ENCODE peak calls at places on chromosomes 1 and 21, in ten cellular contexts. One of them, this sample, is unnamed.

GRCh38 chr1:3883194-3883920 is 16.7 kb downstream of the C1orf174 start:
- DNase-seq in body of pancreas: no peak
- DNase-seq in A549: no peak
- DNase-seq in hepatocyte: no peak
- DNase-seq in sigmoid colon: no peak
- DNase-seq in prostate gland: no peak
- DNase-seq in Peyer's patch: no peak
- DNase-seq in stomach: no peak
- DNase-seq in tibial nerve: no peak
- DNase-seq in PC-3: no peak
- DNase-seq in this sample: no peak

GRCh38 chr21:45130324-45130774 is 56.0 kb downstream of the ADARB1 start:
- DNase-seq in body of pancreas: no peak
- DNase-seq in Peyer's patch: no peak
- DNase-seq in PC-3: peak; percentile 86
- DNase-seq in A549: peak; percentile 18
- DNase-seq in sigmoid colon: peak; percentile 85
- DNase-seq in hepatocyte: peak; percentile 43
- DNase-seq in stomach: no peak
- DNase-seq in tibial nerve: no peak
- DNase-seq in prostate gland: no peak
- DNase-seq in this sample: no peak

GRCh38 chr1:95326023-95326422 is 92.0 kb downstream of the RWDD3 start:
- DNase-seq in tibial nerve: no peak
- DNase-seq in body of pancreas: no peak
- DNase-seq in A549: no peak
- DNase-seq in stomach: no peak
- DNase-seq in hepatocyte: no peak
- DNase-seq in Peyer's patch: no peak
- DNase-seq in PC-3: no peak
- DNase-seq in prostate gland: no peak
- DNase-seq in sigmoid colon: no peak
- DNase-seq in this sample: no peak

GRCh38 chr1:51276286-51276685 is 40.2 kb downstream of the RNF11 start:
- DNase-seq in stomach: no peak
- DNase-seq in sigmoid colon: no peak
- DNase-seq in hepatocyte: no peak
- DNase-seq in PC-3: no peak
- DNase-seq in body of pancreas: no peak
- DNase-seq in A549: no peak
- DNase-seq in Peyer's patch: no peak
- DNase-seq in tibial nerve: no peak
- DNase-seq in prostate gland: no peak
- DNase-seq in this sample: no peak

GRCh38 chr1:233368106-233368783 is 40.7 kb downstream of the MAP3K21 start:
- DNase-seq in Peyer's patch: no peak
- DNase-seq in hepatocyte: no peak
- DNase-seq in tibial nerve: no peak
- DNase-seq in A549: no peak
- DNase-seq in PC-3: peak; percentile 26
- DNase-seq in prostate gland: no peak
- DNase-seq in stomach: no peak
- DNase-seq in body of pancreas: no peak
- DNase-seq in sigmoid colon: no peak
- DNase-seq in this sample: no peak

GRCh38 chr1:192763756-192764155 is 45.1 kb upstream of the RGS2 start:
- DNase-seq in sigmoid colon: no peak
- DNase-seq in hepatocyte: no peak
- DNase-seq in PC-3: peak; percentile 3
- DNase-seq in prostate gland: no peak
- DNase-seq in stomach: no peak
- DNase-seq in Peyer's patch: no peak
- DNase-seq in body of pancreas: no peak
- DNase-seq in tibial nerve: no peak
- DNase-seq in A549: no peak
- DNase-seq in this sample: no peak

GRCh38 chr1:80365634-80366033 is 1359.1 kb upstream of the ADGRL4 start:
- DNase-seq in sigmoid colon: no peak
- DNase-seq in prostate gland: no peak
- DNase-seq in PC-3: no peak
- DNase-seq in tibial nerve: no peak
- DNase-seq in hepatocyte: no peak
- DNase-seq in Peyer's patch: no peak
- DNase-seq in A549: no peak
- DNase-seq in stomach: no peak
- DNase-seq in body of pancreas: no peak
- DNase-seq in this sample: no peak

GRCh38 chr1:15357808-15358207 is 51.9 kb upstream of the EFHD2 start:
- DNase-seq in A549: no peak
- DNase-seq in PC-3: no peak
- DNase-seq in tibial nerve: no peak
- DNase-seq in prostate gland: no peak
- DNase-seq in hepatocyte: no peak
- DNase-seq in stomach: no peak
- DNase-seq in Peyer's patch: no peak
- DNase-seq in body of pancreas: no peak
- DNase-seq in sigmoid colon: no peak
- DNase-seq in this sample: no peak

GRCh38 chr21:25396135-25396711 is 211.1 kb downstream of the MRPL39 start:
- DNase-seq in PC-3: no peak
- DNase-seq in A549: no peak
- DNase-seq in sigmoid colon: no peak
- DNase-seq in hepatocyte: no peak
- DNase-seq in stomach: no peak
- DNase-seq in Peyer's patch: no peak
- DNase-seq in body of pancreas: no peak
- DNase-seq in prostate gland: no peak
- DNase-seq in tibial nerve: no peak
- DNase-seq in this sample: no peak

GRCh38 chr1:38060557-38060956 is 14.0 kb upstream of the POU3F1 start:
- DNase-seq in stomach: no peak
- DNase-seq in tibial nerve: no peak
- DNase-seq in hepatocyte: no peak
- DNase-seq in A549: no peak
- DNase-seq in PC-3: no peak
- DNase-seq in body of pancreas: no peak
- DNase-seq in Peyer's patch: no peak
- DNase-seq in sigmoid colon: no peak
- DNase-seq in prostate gland: no peak
- DNase-seq in this sample: no peak
- H3K4me1 ChIP-seq in stomach: no peaks in the 10 kb centered on the region
- H3K4me1 ChIP-seq in tibial nerve: peaks cover 13% of the 10 kb centered on the region
- H3K4me1 ChIP-seq in hepatocyte: no peaks in the 10 kb centered on the region
- H3K4me1 ChIP-seq in A549: no peaks in the 10 kb centered on the region
- H3K4me1 ChIP-seq in PC-3: peaks cover 5% of the 10 kb centered on the region
- H3K4me1 ChIP-seq in body of pancreas: peaks cover 6% of the 10 kb centered on the region
- H3K4me1 ChIP-seq in Peyer's patch: no peaks in the 10 kb centered on the region
- H3K4me1 ChIP-seq in sigmoid colon: no peaks in the 10 kb centered on the region
- H3K4me1 ChIP-seq in prostate gland: no peaks in the 10 kb centered on the region
- H3K4me1 ChIP-seq in this sample: no peaks in the 10 kb centered on the region

GRCh38 chr21:23131177-23131576 is 2133.0 kb downstream of the NCAM2 start:
- DNase-seq in Peyer's patch: no peak
- DNase-seq in stomach: no peak
- DNase-seq in tibial nerve: no peak
- DNase-seq in prostate gland: no peak
- DNase-seq in PC-3: peak; percentile 45
- DNase-seq in A549: no peak
- DNase-seq in hepatocyte: no peak
- DNase-seq in body of pancreas: no peak
- DNase-seq in sigmoid colon: no peak
- DNase-seq in this sample: no peak
- TF ChIP-seq CTCF in Peyer's patch: no peak
- TF ChIP-seq CTCF in stomach: no peak
- TF ChIP-seq CTCF in tibial nerve: no peak
- TF ChIP-seq CTCF in prostate gland: no peak
- TF ChIP-seq CTCF in PC-3: peak; percentile 67
- TF ChIP-seq CTCF in A549: no peak
- TF ChIP-seq CTCF in hepatocyte: peak; percentile 10
- TF ChIP-seq CTCF in body of pancreas: no peak
- TF ChIP-seq CTCF in sigmoid colon: no peak
- TF ChIP-seq CTCF in this sample: no peak

DNA sequence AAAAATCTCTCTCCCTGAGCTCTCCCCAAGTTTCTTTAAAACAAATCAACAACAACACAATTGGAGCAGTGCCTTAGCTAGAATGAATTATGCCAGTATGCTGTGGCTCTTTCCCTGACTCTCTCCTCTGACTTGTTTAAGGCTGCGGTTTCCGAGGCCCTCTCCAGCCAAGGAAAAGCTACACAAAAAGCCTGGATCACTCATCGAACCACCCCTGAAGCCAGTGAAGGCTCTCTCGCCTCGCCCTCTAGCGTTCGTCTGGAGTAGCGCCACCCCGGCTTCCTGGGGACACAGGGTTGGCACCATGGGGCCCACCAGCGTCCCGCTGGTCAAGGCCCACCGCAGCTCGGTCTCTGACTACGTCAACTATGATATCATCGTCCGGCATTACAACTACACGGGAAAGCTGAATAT is 1.9 kb downstream of the S1PR1 start:
- DNase-seq in A549: peak; percentile 55
- DNase-seq in prostate gland: peak; percentile 63
- DNase-seq in PC-3: peak; percentile 92
- DNase-seq in body of pancreas: peak; percentile 71
- DNase-seq in hepatocyte: peak; percentile 87
- DNase-seq in Peyer's patch: peak; percentile 92
- DNase-seq in tibial nerve: peak; percentile 70
- DNase-seq in sigmoid colon: peak; percentile 87
- DNase-seq in stomach: peak; percentile 84
- DNase-seq in this sample: peak; percentile 92
- H3K4me1 ChIP-seq in A549: peaks cover 12% of the 10 kb centered on the region
- H3K4me1 ChIP-seq in prostate gland: no peaks in the 10 kb centered on the region
- H3K4me1 ChIP-seq in PC-3: peaks cover 9% of the 10 kb centered on the region
- H3K4me1 ChIP-seq in body of pancreas: peaks cover 31% of the 10 kb centered on the region
- H3K4me1 ChIP-seq in hepatocyte: peaks cover 5% of the 10 kb centered on the region
- H3K4me1 ChIP-seq in Peyer's patch: peaks cover 26% of the 10 kb centered on the region
- H3K4me1 ChIP-seq in tibial nerve: peaks cover 29% of the 10 kb centered on the region
- H3K4me1 ChIP-seq in sigmoid colon: peaks cover 17% of the 10 kb centered on the region
- H3K4me1 ChIP-seq in stomach: peaks cover 14% of the 10 kb centered on the region
- H3K4me1 ChIP-seq in this sample: no peaks in the 10 kb centered on the region

GRCh38 chr1:13829152-13829769 is 129.3 kb downstream of the PRDM2 start:
- DNase-seq in PC-3: peak; percentile 43
- DNase-seq in body of pancreas: no peak
- DNase-seq in A549: no peak
- DNase-seq in prostate gland: peak; percentile 40
- DNase-seq in Peyer's patch: peak; percentile 50
- DNase-seq in tibial nerve: no peak
- DNase-seq in hepatocyte: no peak
- DNase-seq in sigmoid colon: no peak
- DNase-seq in stomach: no peak
- DNase-seq in this sample: peak; percentile 49
- TF ChIP-seq CTCF in PC-3: peak; percentile 22
- TF ChIP-seq CTCF in body of pancreas: no peak
- TF ChIP-seq CTCF in A549: no peak
- TF ChIP-seq CTCF in prostate gland: no peak
- TF ChIP-seq CTCF in Peyer's patch: no peak
- TF ChIP-seq CTCF in tibial nerve: no peak
- TF ChIP-seq CTCF in hepatocyte: no peak
- TF ChIP-seq CTCF in sigmoid colon: no peak
- TF ChIP-seq CTCF in stomach: no peak
- TF ChIP-seq CTCF in this sample: no peak

DNA sequence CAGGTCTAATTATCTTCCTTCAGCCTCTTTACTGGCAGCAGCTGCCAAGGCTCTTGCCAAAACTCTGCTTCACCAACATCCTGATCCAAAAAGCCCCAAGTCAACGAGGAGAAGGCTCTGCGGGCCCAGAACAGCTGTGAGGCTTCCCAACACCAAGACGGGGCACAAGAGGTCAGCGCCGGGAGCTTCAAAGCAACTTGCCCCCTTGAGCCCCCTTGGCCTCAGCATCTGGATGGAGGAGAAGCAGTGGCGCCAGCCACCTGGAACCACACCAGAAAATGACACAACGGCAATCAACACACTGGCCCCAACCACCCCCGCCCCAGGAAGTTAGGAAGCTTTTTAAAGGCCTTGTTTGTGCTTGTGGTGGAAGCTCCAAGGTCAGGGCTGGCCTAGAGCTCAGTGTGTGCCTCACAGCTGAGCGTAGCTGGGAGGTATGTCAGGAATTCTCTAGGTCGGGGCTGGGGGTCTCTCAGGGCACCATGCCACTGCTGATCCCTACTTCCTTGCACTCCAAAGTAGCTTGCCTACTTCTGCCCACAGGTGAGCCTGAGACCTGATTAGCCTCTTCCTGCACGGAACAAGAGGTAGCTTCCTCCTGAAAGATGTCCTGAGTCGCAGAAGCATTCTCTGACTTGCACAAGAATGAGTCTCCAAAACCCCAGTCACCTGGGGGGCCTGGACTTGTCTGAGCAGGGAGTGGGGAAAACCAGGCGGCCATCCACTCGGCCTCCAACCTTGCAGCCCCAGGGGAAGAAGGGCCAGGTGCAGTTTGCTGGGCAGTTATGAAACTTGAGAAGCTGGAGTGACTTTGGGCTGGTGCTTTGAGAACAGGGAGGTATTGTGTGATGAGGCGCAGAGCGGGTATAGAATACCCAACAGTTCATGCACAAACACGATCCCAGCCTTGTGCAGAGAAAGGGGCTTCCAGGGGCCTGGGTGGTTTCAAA is 9.8 kb upstream of the SRP9 start:
- DNase-seq in body of pancreas: peak; percentile 85
- DNase-seq in sigmoid colon: peak; percentile 76
- DNase-seq in PC-3: peak; percentile 39
- DNase-seq in A549: no peak
- DNase-seq in tibial nerve: peak; percentile 70
- DNase-seq in stomach: peak; percentile 33
- DNase-seq in Peyer's patch: peak; percentile 61
- DNase-seq in prostate gland: no peak
- DNase-seq in hepatocyte: peak; percentile 28
- DNase-seq in this sample: peak; percentile 88
- H3K4me1 ChIP-seq in body of pancreas: peaks cover 57% of the 10 kb centered on the region
- H3K4me1 ChIP-seq in sigmoid colon: peaks cover 71% of the 10 kb centered on the region
- H3K4me1 ChIP-seq in PC-3: peaks cover 35% of the 10 kb centered on the region
- H3K4me1 ChIP-seq in A549: peaks cover 65% of the 10 kb centered on the region
- H3K4me1 ChIP-seq in tibial nerve: peaks cover 86% of the 10 kb centered on the region
- H3K4me1 ChIP-seq in stomach: peaks cover 41% of the 10 kb centered on the region
- H3K4me1 ChIP-seq in Peyer's patch: peaks cover 8% of the 10 kb centered on the region
- H3K4me1 ChIP-seq in prostate gland: peaks cover 23% of the 10 kb centered on the region
- H3K4me1 ChIP-seq in hepatocyte: peaks cover 53% of the 10 kb centered on the region
- H3K4me1 ChIP-seq in this sample: peaks cover 5% of the 10 kb centered on the region